ENCODE peak calls at places on chromosomes 12 and 14, in four cellular contexts. One of them, this sample, is unnamed. For H3K27me3, the result is how much of the 10 kb centered on the place peaks cover.

GRCh38 chr12:11673666-11674464 is 24.4 kb downstream of the ETV6 start:
- DNase-seq in K562: no peak
- DNase-seq in HCT116: no peak
- DNase-seq in HepG2: no peak
- DNase-seq in this sample: no peak

GRCh38 chr12:69966409-69966808 is 141.4 kb downstream of the MYRFL start:
- DNase-seq in K562: no peak
- DNase-seq in HCT116: peak
- DNase-seq in HepG2: peak
- DNase-seq in this sample: no peak

GRCh38 chr12:114799574-114800487 is 115.9 kb upstream of the TBX3 start:
- DNase-seq in K562: peak
- DNase-seq in HCT116: peak
- DNase-seq in HepG2: peak
- DNase-seq in this sample: no peak

GRCh38 chr14:93014038-93015023 is 91.4 kb downstream of the CHGA start:
- DNase-seq in K562: no peak
- DNase-seq in HCT116: no peak
- DNase-seq in HepG2: no peak
- DNase-seq in this sample: no peak

GRCh38 chr12:92070054-92070863 is 75.4 kb downstream of the BTG1 start:
- DNase-seq in K562: no peak
- DNase-seq in HCT116: no peak
- DNase-seq in HepG2: peak
- DNase-seq in this sample: no peak

GRCh38 chr12:10190558-10191388 is 11.9 kb downstream of the TMEM52B start:
- DNase-seq in K562: peak
- DNase-seq in HCT116: peak
- DNase-seq in HepG2: peak
- DNase-seq in this sample: peak

GRCh38 chr14:82963756-82964155 is 1430.1 kb upstream of the SEL1L start:
- DNase-seq in K562: no peak
- DNase-seq in HCT116: no peak
- DNase-seq in HepG2: no peak
- DNase-seq in this sample: no peak

GRCh38 chr12:131454418-131455217 is 256.3 kb upstream of the SFSWAP start:
- DNase-seq in K562: peak
- DNase-seq in HCT116: peak
- DNase-seq in HepG2: peak
- DNase-seq in this sample: peak

GRCh38 chr12:34302131-34302885 is 280.0 kb downstream of the ALG10 start:
- DNase-seq in K562: no peak
- DNase-seq in HCT116: no peak
- DNase-seq in HepG2: no peak
- DNase-seq in this sample: no peak

GRCh38 chr12:113936460-113936859 is 29.7 kb downstream of the RBM19 start:
- DNase-seq in K562: no peak
- DNase-seq in HCT116: no peak
- DNase-seq in HepG2: no peak
- DNase-seq in this sample: no peak

GRCh38 chr12:121033625-121034349 is 5.3 kb downstream of the OASL start:
- DNase-seq in K562: no peak
- DNase-seq in HCT116: peak
- DNase-seq in HepG2: no peak
- DNase-seq in this sample: no peak

GRCh38 chr12:69484428-69484827 is 14.2 kb downstream of the FRS2 start:
- DNase-seq in K562: no peak
- DNase-seq in HCT116: no peak
- DNase-seq in HepG2: peak
- DNase-seq in this sample: no peak

GRCh38 chr12:124005736-124006581 is 32.9 kb downstream of the ZNF664 start:
- DNase-seq in K562: no peak
- DNase-seq in HCT116: no peak
- DNase-seq in HepG2: peak
- DNase-seq in this sample: no peak

GRCh38 chr14:71721791-71722190 is 210.4 kb upstream of the RGS6 start:
- DNase-seq in K562: no peak
- DNase-seq in HCT116: no peak
- DNase-seq in HepG2: no peak
- DNase-seq in this sample: no peak

GRCh38 chr12:61397668-61398067 is 862.5 kb upstream of the USP15 start:
- DNase-seq in K562: no peak
- DNase-seq in HCT116: no peak
- DNase-seq in HepG2: no peak
- DNase-seq in this sample: no peak

GRCh38 chr12:42692749-42693148 is 103.2 kb upstream of the PRICKLE1 start:
- DNase-seq in K562: no peak
- DNase-seq in HCT116: no peak
- DNase-seq in HepG2: no peak
- DNase-seq in this sample: no peak

GRCh38 chr14:30906752-30907658 is 32.6 kb downstream of the COCH start:
- DNase-seq in K562: no peak
- DNase-seq in HCT116: peak
- DNase-seq in HepG2: peak
- DNase-seq in this sample: peak

GRCh38 chr14:23077962-23078361 is 17.0 kb downstream of the ACIN1 start:
- DNase-seq in K562: no peak
- DNase-seq in HCT116: no peak
- DNase-seq in HepG2: no peak
- DNase-seq in this sample: no peak

GRCh38 chr12:65911321-65911720 is 87.0 kb downstream of the HMGA2 start:
- DNase-seq in K562: no peak
- DNase-seq in HCT116: no peak
- DNase-seq in HepG2: no peak
- DNase-seq in this sample: no peak

GRCh38 chr14:63435838-63436237 is 107.3 kb downstream of the PPP2R5E start:
- DNase-seq in K562: no peak
- DNase-seq in HCT116: no peak
- DNase-seq in HepG2: peak
- DNase-seq in this sample: no peak

GRCh38 chr12:109625131-109625559 is 51.6 kb downstream of the MVK start:
- DNase-seq in K562: peak
- DNase-seq in HCT116: peak
- DNase-seq in HepG2: no peak
- DNase-seq in this sample: no peak

GRCh38 chr12:12794686-12795085 is 9.2 kb downstream of the APOLD1 start:
- DNase-seq in K562: no peak
- DNase-seq in HCT116: no peak
- DNase-seq in HepG2: no peak
- DNase-seq in this sample: no peak

GRCh38 chr12:67982165-67982563 is 7.1 kb upstream of the IFNG-AS1 start:
- DNase-seq in K562: no peak
- DNase-seq in HCT116: no peak
- DNase-seq in HepG2: no peak
- DNase-seq in this sample: no peak

GRCh38 chr12:78863482-78864427 is 819 bp upstream of the SYT1 start:
- DNase-seq in K562: no peak
- DNase-seq in HCT116: no peak
- DNase-seq in HepG2: no peak
- DNase-seq in this sample: no peak

GRCh38 chr14:33393155-33393894 is 454.6 kb downstream of the NPAS3 start:
- DNase-seq in K562: no peak
- DNase-seq in HCT116: no peak
- DNase-seq in HepG2: no peak
- DNase-seq in this sample: no peak

GRCh38 chr14:68211886-68212285 is 392.3 kb downstream of the RAD51B start:
- DNase-seq in K562: no peak
- DNase-seq in HCT116: no peak
- DNase-seq in HepG2: no peak
- DNase-seq in this sample: no peak

GRCh38 chr12:72738811-72739210 is 466.6 kb downstream of the TRHDE start:
- DNase-seq in K562: no peak
- DNase-seq in HCT116: no peak
- DNase-seq in HepG2: no peak
- DNase-seq in this sample: no peak
- H3K27me3 ChIP-seq in K562: under half
- H3K27me3 ChIP-seq in HCT116: under half
- H3K27me3 ChIP-seq in HepG2: under half
- H3K27me3 ChIP-seq in this sample: under half

GRCh38 chr14:50792058-50792477 is 38.9 kb downstream of the NIN start:
- DNase-seq in K562: no peak
- DNase-seq in HCT116: no peak
- DNase-seq in HepG2: no peak
- DNase-seq in this sample: no peak

GRCh38 chr14:50791201-50791600 is 39.8 kb downstream of the NIN start:
- DNase-seq in K562: no peak
- DNase-seq in HCT116: no peak
- DNase-seq in HepG2: no peak
- DNase-seq in this sample: no peak

GRCh38 chr14:50794063-50794645 is 36.8 kb downstream of the NIN start:
- DNase-seq in K562: no peak
- DNase-seq in HCT116: no peak
- DNase-seq in HepG2: no peak
- DNase-seq in this sample: no peak

GRCh38 chr14:50792634-50793068 is 38.3 kb downstream of the NIN start:
- DNase-seq in K562: no peak
- DNase-seq in HCT116: no peak
- DNase-seq in HepG2: no peak
- DNase-seq in this sample: no peak

GRCh38 chr14:50790568-50790967 is 40.4 kb downstream of the NIN start:
- DNase-seq in K562: no peak
- DNase-seq in HCT116: no peak
- DNase-seq in HepG2: no peak
- DNase-seq in this sample: no peak
- TF ChIP-seq TCF7L2 in K562: no peak
- TF ChIP-seq TCF7L2 in HCT116: no peak
- TF ChIP-seq TCF7L2 in HepG2: no peak
- TF ChIP-seq TCF7L2 in this sample: no peak

DNA sequence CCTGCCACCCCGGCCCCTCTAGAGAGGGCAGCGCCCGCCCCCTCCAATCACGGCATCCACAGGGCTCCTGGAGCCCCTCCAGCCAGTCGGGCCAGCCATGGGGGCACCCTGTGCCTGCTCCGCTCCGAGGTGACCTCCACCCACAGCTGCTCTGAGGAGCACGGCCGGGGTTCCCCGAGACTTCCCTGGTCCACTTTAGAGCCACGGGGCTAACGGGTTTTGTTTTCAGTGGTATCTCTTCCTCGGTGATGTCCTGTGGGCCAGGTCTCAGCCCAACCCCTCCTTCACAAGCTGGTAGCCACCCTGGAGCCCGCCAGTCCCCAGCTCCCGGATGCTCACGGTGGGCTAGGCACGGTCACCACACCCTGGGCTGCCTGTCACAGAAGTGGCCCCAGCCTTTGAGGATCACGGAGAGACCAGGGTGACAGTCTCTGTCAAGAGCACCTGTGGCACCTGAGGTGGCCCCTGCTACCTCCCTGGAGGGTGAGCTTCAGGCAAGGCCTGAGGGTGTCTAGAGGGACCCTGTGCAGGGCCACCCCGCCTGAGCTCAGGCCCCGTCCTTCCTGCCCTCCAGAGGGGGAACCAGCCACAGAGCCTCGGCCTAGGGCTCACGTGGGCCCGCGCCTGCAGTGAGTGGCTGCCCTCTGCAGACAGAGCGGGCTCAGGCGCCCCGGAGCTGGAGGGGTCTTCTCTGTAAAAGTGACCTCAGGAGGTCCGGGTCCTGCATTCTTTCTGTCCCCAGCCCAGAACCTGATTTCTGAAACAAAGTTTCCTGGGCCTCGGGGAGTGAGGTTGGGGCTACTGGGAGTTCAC is 146.0 kb upstream of the C14orf180 start:
- DNase-seq in K562: no peak
- DNase-seq in HCT116: no peak
- DNase-seq in HepG2: no peak
- DNase-seq in this sample: no peak
- TF ChIP-seq CTCF in K562: no peak
- TF ChIP-seq CTCF in HCT116: no peak
- TF ChIP-seq CTCF in HepG2: no peak
- TF ChIP-seq CTCF in this sample: no peak

GRCh38 chr14:104350463-104351185 is 212.2 kb downstream of the KIF26A start:
- DNase-seq in K562: no peak
- DNase-seq in HCT116: no peak
- DNase-seq in HepG2: no peak
- DNase-seq in this sample: no peak

GRCh38 chr14:104348741-104349140 is 210.4 kb downstream of the KIF26A start:
- DNase-seq in K562: no peak
- DNase-seq in HCT116: no peak
- DNase-seq in HepG2: no peak
- DNase-seq in this sample: no peak

GRCh38 chr14:104352493-104353220 is 214.3 kb downstream of the KIF26A start:
- DNase-seq in K562: no peak
- DNase-seq in HCT116: no peak
- DNase-seq in HepG2: no peak
- DNase-seq in this sample: no peak

GRCh38 chr14:104351849-104352492 is 213.6 kb downstream of the KIF26A start:
- DNase-seq in K562: no peak
- DNase-seq in HCT116: no peak
- DNase-seq in HepG2: no peak
- DNase-seq in this sample: no peak

DNA sequence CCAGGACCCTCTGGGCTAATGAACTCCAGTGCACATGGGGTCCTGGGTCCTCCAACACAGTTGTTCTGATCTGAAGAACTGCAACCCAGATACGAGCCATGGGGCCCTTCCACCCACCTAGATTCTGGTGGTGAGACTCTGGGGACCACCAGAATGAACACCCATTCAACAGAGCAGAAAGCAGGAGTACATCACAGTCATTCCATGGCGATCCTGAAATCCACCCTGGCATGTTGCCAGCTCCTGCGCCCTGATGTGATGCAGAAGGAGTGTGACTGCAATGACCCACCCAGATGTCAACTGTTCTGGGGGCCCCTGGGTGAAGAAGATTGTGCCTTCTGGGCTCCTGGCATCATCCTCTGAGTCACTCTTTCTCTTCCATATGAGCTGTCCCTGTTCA is 211.6 kb downstream of the KIF26A start:
- DNase-seq in K562: no peak
- DNase-seq in HCT116: no peak
- DNase-seq in HepG2: no peak
- DNase-seq in this sample: no peak
- H3K27me3 ChIP-seq in K562: under half
- H3K27me3 ChIP-seq in HCT116: under half
- H3K27me3 ChIP-seq in HepG2: under half
- H3K27me3 ChIP-seq in this sample: under half

DNA sequence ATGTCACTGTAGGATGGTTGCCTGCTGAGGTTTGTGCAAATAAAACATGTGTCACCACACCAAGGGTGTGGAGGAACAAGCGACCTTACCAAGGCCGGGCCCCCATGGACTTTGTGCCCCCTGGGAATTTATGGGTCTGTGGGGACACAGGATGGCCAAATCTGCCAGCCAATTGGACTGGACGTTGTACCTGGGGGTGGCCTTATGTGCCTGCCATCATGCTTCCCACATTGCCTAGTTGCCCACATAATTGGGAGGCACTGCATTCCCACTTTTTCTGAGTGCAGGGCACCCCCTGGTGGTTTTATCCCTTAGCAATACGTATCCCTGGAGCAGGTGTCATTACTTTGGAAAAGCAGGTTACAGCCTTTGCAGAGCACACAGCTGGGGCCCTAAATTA is 92.6 kb upstream of the TMPO start:
- DNase-seq in K562: peak
- DNase-seq in HCT116: no peak
- DNase-seq in HepG2: peak
- DNase-seq in this sample: no peak
- TF ChIP-seq TCF7L2 in K562: no peak
- TF ChIP-seq TCF7L2 in HCT116: no peak
- TF ChIP-seq TCF7L2 in HepG2: no peak
- TF ChIP-seq TCF7L2 in this sample: no peak